ENCODE peak calls at places on chromosomes 12 and 14, in five cellular contexts. L, B, O, U and V are unnamed samples.

GRCh38 chr12:116202433-116202832 is 75.1 kb downstream of the MED13L start:
- DNase-seq in L (no peak), B (no peak), O (peak; percentile 50), U (no peak), V (no peak)

GRCh38 chr12:94875525-94875924 is 128.0 kb downstream of the NDUFA12 start:
- DNase-seq in L (peak; percentile 47), B (no peak), O (peak; percentile 69), U (no peak), V (peak; percentile 5)

GRCh38 chr12:2382391-2383155 is 329.8 kb downstream of the CACNA1C start:
- DNase-seq in L (no peak), B (no peak), O (no peak), U (no peak), V (no peak)

GRCh38 chr12:93766802-93767523 is 89.8 kb downstream of the CRADD start:
- DNase-seq in L (peak; percentile 61), B (no peak), O (peak; percentile 55), U (no peak), V (peak; percentile 63)

GRCh38 chr14:103214461-103214958 is 91.2 kb downstream of the TNFAIP2 start:
- DNase-seq in L (no peak), B (no peak), O (no peak), U (no peak), V (no peak)

GRCh38 chr14:23302290-23303225 is at the start of gene PPP1R3E:
- DNase-seq in L (peak; percentile 64), B (peak; percentile 70), O (peak; percentile 80), U (peak; percentile 93), V (peak; percentile 83)

GRCh38 chr14:104461676-104462443 is 117.7 kb upstream of the C14orf180 start:
- DNase-seq in L (no peak), B (no peak), O (no peak), U (no peak), V (no peak)

GRCh38 chr12:9699898-9700605 is 30.5 kb downstream of the CLEC2D start:
- DNase-seq in L (peak; percentile 13), B (no peak), O (no peak), U (no peak), V (no peak)

GRCh38 chr14:92546347-92547053 is 32.9 kb downstream of the RIN3 start:
- DNase-seq in L (no peak), B (no peak), O (no peak), U (no peak), V (no peak)

GRCh38 chr12:32357601-32358249 is 41.6 kb upstream of the FGD4 start:
- DNase-seq in L (no peak), B (no peak), O (no peak), U (no peak), V (no peak)

GRCh38 chr12:96219700-96220206 is 25.6 kb downstream of the ELK3 start:
- DNase-seq in L (peak; percentile 100), B (no peak), O (peak; percentile 88), U (peak; percentile 90), V (no peak)

GRCh38 chr12:94994312-94994711 is 9.2 kb downstream of the NDUFA12 start:
- DNase-seq in L (peak; percentile 86), B (no peak), O (no peak), U (no peak), V (no peak)

GRCh38 chr14:102831163-102831804 is 54.0 kb downstream of the TRAF3 start:
- DNase-seq in L (no peak), B (no peak), O (no peak), U (no peak), V (no peak)

GRCh38 chr12:6532051-6532926 is 2.0 kb upstream of the GAPDH start:
- DNase-seq in L (peak; percentile 95), B (no peak), O (peak; percentile 96), U (peak; percentile 86), V (peak; percentile 86)

GRCh38 chr14:58133739-58134138 is 18.3 kb downstream of the ARMH4 start:
- DNase-seq in L (peak; percentile 67), B (no peak), O (peak; percentile 61), U (no peak), V (no peak)

GRCh38 chr12:51450333-51450732 is 25.7 kb downstream of the SLC4A8 start:
- DNase-seq in L (no peak), B (no peak), O (no peak), U (no peak), V (no peak)

DNA sequence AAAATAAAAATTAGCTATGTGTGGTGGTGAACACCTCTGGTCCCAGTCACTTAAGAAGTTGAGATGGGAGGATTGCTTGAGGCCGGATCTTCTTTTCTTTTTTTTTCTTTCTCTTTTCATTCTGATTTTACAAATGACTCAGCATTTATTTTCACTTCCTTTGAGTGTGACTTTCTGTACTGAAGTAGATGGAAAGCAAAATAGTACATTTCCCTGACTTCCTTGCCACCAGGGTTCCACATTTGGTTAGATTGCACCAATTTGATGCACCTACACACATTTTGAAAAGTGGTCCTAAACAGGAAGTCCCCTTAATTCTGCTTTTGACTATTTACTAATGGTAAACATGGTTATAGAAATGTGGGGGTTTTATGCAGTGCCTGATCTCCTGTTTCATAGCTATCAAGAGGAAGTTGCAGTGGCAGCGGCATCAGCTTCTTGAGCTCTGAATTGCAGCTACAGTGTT is 13.0 kb upstream of the LEMD3 start:
- DNase-seq in L (no peak), B (no peak), O (no peak), U (no peak), V (peak; percentile 16)
- H3K27ac ChIP-seq in L (no peak overlapping the region), B (no peak overlapping the region), O (no peak overlapping the region), U (no peak overlapping the region), V (peak overlapping the region; percentile 72)

DNA sequence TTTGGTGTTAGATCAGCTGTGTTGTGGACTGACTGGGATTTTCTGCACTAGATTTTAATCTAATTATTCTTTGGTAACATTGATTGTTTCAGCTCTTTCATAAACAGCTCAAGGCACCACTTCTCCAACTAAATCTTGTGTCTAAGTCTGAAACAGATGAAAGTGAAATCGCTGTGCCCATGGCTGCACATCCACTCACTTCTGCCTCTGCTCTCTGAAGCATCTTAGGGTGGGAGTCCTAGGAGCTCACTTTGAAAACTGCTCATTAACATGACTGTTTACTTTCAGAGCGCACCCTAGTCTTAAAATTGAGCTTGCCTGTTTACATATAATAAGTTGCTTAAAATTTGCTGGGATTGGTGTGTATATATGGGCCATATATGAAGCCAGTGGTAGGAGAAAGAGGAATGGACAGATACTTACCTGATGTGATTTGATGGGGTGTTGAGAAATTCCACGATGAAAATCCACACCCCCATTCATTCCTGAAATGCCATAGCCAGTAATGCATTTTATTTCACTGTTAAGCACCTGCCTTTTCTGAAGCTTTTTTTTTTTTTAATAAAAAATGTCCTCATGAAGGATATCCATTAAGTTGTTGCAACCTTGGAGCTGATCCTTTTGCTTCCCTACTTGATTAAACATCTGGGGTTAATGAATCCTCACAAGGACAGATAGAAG is 52.8 kb downstream of the PPFIBP1 start:
- DNase-seq in L (no peak), B (no peak), O (no peak), U (no peak), V (no peak)
- H3K4me1 ChIP-seq in L (peaks cover 81% of the 10 kb centered on the region), B (no peaks in the 10 kb centered on the region), O (peaks cover 4% of the 10 kb centered on the region), U (peaks cover 19% of the 10 kb centered on the region), V (no peaks in the 10 kb centered on the region)

GRCh38 chr12:91142184-91142583 is 30.9 kb upstream of the LUM start:
- DNase-seq in L (no peak), B (no peak), O (no peak), U (no peak), V (no peak)

GRCh38 chr12:91138337-91138905 is 27.1 kb upstream of the LUM start:
- DNase-seq in L (no peak), B (no peak), O (peak; percentile 30), U (no peak), V (no peak)

GRCh38 chr12:91139264-91139663 is 28.0 kb upstream of the LUM start:
- DNase-seq in L (no peak), B (no peak), O (peak; percentile 38), U (no peak), V (no peak)

GRCh38 chr12:91140660-91141045 is 29.4 kb upstream of the LUM start:
- DNase-seq in L (no peak), B (no peak), O (no peak), U (no peak), V (no peak)

DNA sequence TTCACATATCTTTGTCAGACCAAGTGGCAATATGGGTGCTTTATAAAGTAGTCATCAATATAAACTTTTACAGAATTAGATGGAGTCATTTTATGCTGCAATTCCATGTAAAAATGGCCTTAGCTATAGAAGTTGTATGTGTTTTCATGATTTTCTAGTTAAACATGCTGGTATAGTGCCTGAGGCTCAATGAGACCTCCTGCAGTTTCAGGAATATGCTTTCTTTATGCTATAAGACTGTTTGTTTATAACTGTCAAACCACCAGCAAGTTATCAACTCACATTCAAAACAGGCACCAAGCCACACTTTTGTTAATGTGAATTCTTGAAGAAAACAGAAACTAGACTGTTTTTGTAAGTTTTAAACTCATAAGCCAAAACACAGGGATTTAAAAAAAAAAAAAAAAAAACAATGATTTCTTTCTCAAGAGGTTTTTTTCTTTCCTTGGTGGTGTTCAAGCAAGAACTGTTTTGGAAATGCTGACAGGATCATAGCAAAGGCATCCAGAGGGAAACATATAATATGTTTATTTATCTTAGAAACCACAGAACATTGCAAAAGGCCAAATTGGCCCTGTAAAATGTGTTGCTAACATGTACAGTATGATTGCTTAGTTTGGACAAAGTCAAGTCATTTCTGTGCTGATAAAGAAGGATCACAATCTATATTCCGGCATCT is 28.8 kb upstream of the LUM start:
- DNase-seq in L (peak; percentile 47), B (no peak), O (no peak), U (no peak), V (no peak)
- H3K27ac ChIP-seq in L (no peak overlapping the region), B (no peak overlapping the region), O (no peak overlapping the region), U (peak overlapping the region; percentile 74), V (no peak overlapping the region)

GRCh38 chr14:95697764-95698163 is 11.5 kb downstream of the TCL1B start:
- DNase-seq in L (no peak), B (no peak), O (no peak), U (no peak), V (no peak)
- H3K4me1 ChIP-seq in L (no peaks in the 10 kb centered on the region), B (no peaks in the 10 kb centered on the region), O (no peaks in the 10 kb centered on the region), U (no peaks in the 10 kb centered on the region), V (no peaks in the 10 kb centered on the region)

GRCh38 chr12:88299567-88300101 is 157.5 kb downstream of the TMTC3 start:
- DNase-seq in L (peak; percentile 98), B (no peak), O (no peak), U (no peak), V (no peak)
- H3K27ac ChIP-seq in L (peak overlapping the region; percentile 90), B (no peak overlapping the region), O (no peak overlapping the region), U (peak overlapping the region; percentile 20), V (no peak overlapping the region)

GRCh38 chr12:121453629-121454028 is 53.7 kb downstream of the RNF34 start:
- DNase-seq in L (no peak), B (no peak), O (no peak), U (no peak), V (no peak)
- H3K4me1 ChIP-seq in L (peaks cover 12% of the 10 kb centered on the region), B (no peaks in the 10 kb centered on the region), O (no peaks in the 10 kb centered on the region), U (peaks cover 48% of the 10 kb centered on the region), V (no peaks in the 10 kb centered on the region)

DNA sequence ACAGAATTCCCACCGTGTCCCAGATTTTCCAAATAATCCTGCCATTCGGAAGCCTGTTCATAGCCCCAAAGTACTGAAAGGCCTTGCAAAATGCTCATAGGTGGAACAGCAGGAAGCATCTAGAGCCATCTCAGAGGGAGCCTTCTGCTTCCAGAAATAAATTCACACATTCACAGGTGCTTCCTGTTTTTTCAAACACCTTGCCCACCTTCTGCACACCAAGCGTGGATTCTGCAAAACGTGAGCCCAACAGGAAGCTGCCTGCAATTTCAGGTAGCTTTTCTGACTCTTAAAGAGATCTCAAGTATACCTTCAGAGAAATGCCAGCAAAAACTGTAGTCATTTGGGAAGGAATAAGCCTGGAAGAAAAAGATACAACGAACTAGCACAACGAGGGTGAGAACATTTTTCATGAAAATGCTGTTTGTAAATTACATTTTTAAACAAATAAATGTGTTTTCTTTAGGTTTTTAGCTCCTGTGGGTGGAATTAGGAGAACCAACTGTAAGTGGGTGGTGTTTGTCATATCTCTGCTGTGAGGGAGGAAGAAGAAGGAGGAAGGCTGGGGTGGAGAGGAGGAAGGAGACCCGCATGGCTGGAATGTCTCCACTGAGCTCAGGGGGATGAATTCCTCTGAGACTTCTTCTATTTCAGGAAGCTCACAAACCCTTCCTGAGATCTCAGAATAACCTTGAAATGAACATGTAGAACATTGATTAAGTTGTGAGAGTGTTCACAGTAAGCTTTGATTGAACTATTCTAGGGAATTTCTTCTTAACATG is at the start of gene IFNG-AS1:
- DNase-seq in L (no peak), B (no peak), O (no peak), U (no peak), V (no peak)
- H3K27ac ChIP-seq in L (no peak within 1 kb of the TSS), B (no peak within 1 kb of the TSS), O (no peak within 1 kb of the TSS), U (no peak within 1 kb of the TSS), V (no peak within 1 kb of the TSS)